ENCODE peak calls at places on chromosome 6, in four cellular contexts. One of them, this sample, is unnamed.
A peak's percentile ranks its signal among the peaks of the same experiment; 100 is the strongest.

GRCh38 chr6:12269100-12269499 is 21.1 kb upstream of the EDN1 start:
- DNase-seq in esophagus muscularis mucosa: no peak
- DNase-seq in lung: no peak
- DNase-seq in right atrium auricular region: no peak
- DNase-seq in this sample: no peak

GRCh38 chr6:17602888-17603287 is 2.8 kb downstream of the FAM8A1 start:
- DNase-seq in esophagus muscularis mucosa: no peak
- DNase-seq in lung: no peak
- DNase-seq in right atrium auricular region: no peak
- DNase-seq in this sample: no peak

GRCh38 chr6:84605308-84605707 is 159.1 kb downstream of the TBX18 start:
- DNase-seq in esophagus muscularis mucosa: no peak
- DNase-seq in lung: no peak
- DNase-seq in right atrium auricular region: no peak
- DNase-seq in this sample: no peak

GRCh38 chr6:5497896-5498578 is 236.7 kb downstream of the FARS2 start:
- DNase-seq in esophagus muscularis mucosa: no peak
- DNase-seq in lung: no peak
- DNase-seq in right atrium auricular region: no peak
- DNase-seq in this sample: no peak

GRCh38 chr6:1208876-1209275 is 103.0 kb upstream of the FOXQ1 start:
- DNase-seq in esophagus muscularis mucosa: peak; percentile 53
- DNase-seq in lung: no peak
- DNase-seq in right atrium auricular region: no peak
- DNase-seq in this sample: no peak

GRCh38 chr6:16276991-16277981 is 38.9 kb downstream of the GMPR start:
- DNase-seq in esophagus muscularis mucosa: no peak
- DNase-seq in lung: peak; percentile 56
- DNase-seq in right atrium auricular region: peak; percentile 79
- DNase-seq in this sample: no peak

GRCh38 chr6:46324706-46325105 is 153.9 kb upstream of the ENPP5 start:
- DNase-seq in esophagus muscularis mucosa: no peak
- DNase-seq in lung: no peak
- DNase-seq in right atrium auricular region: no peak
- DNase-seq in this sample: no peak

GRCh38 chr6:134797400-134798113 is 152.3 kb downstream of the ALDH8A1 start:
- DNase-seq in esophagus muscularis mucosa: no peak
- DNase-seq in lung: no peak
- DNase-seq in right atrium auricular region: no peak
- DNase-seq in this sample: no peak

GRCh38 chr6:108684809-108685329 is 124.2 kb downstream of the FOXO3 start:
- DNase-seq in esophagus muscularis mucosa: no peak
- DNase-seq in lung: no peak
- DNase-seq in right atrium auricular region: no peak
- DNase-seq in this sample: no peak

GRCh38 chr6:168320661-168321060 is 1.1 kb upstream of the DACT2 start:
- DNase-seq in esophagus muscularis mucosa: no peak
- DNase-seq in lung: no peak
- DNase-seq in right atrium auricular region: no peak
- DNase-seq in this sample: no peak

GRCh38 chr6:6411115-6411514 is 90.7 kb upstream of the F13A1 start:
- DNase-seq in esophagus muscularis mucosa: no peak
- DNase-seq in lung: no peak
- DNase-seq in right atrium auricular region: no peak
- DNase-seq in this sample: no peak

GRCh38 chr6:141403827-141404226 is 728.9 kb upstream of the GJE1 start:
- DNase-seq in esophagus muscularis mucosa: no peak
- DNase-seq in lung: no peak
- DNase-seq in right atrium auricular region: no peak
- DNase-seq in this sample: no peak
- H3K4me1 ChIP-seq in esophagus muscularis mucosa: peaks cover 6% of the 10 kb centered on the region
- H3K4me1 ChIP-seq in lung: peaks cover 5% of the 10 kb centered on the region
- H3K4me1 ChIP-seq in right atrium auricular region: no peaks in the 10 kb centered on the region
- H3K4me1 ChIP-seq in this sample: peaks cover 24% of the 10 kb centered on the region

DNA sequence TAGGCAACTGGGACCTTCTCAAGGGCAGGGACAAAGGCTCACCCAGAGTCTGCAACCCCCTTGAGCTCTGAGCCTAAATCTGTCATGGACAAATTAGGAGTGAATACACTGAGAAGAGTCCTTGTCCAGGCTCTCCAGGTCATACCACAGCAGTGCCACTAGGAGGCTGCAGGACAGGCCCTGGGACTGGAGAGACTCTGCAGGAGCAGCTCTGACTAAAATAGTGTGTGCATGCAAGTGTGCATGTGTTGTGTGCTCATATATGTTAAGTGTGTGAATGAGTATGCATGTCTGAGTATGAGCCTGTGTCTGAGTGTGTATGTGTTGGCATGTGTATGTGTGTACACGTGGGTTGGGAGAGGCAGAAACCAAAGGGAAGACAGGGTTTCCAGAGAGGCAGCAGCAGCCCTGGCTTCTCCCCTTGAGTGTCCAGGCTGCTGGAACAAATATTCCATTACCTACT is 27.1 kb downstream of the MRPL14 start:
- DNase-seq in esophagus muscularis mucosa: no peak
- DNase-seq in lung: no peak
- DNase-seq in right atrium auricular region: no peak
- DNase-seq in this sample: no peak
- TF ChIP-seq CTCF in esophagus muscularis mucosa: peak; percentile 46
- TF ChIP-seq CTCF in lung: no peak
- TF ChIP-seq CTCF in right atrium auricular region: no peak
- TF ChIP-seq CTCF in this sample: peak; percentile 17

GRCh38 chr6:111552241-111552744 is 53.4 kb downstream of the TRAF3IP2 start:
- DNase-seq in esophagus muscularis mucosa: peak; percentile 92
- DNase-seq in lung: peak; percentile 63
- DNase-seq in right atrium auricular region: no peak
- DNase-seq in this sample: no peak

GRCh38 chr6:111552999-111553398 is 52.7 kb downstream of the TRAF3IP2 start:
- DNase-seq in esophagus muscularis mucosa: no peak
- DNase-seq in lung: no peak
- DNase-seq in right atrium auricular region: no peak
- DNase-seq in this sample: no peak

GRCh38 chr6:111550953-111551352 is 54.7 kb downstream of the TRAF3IP2 start:
- DNase-seq in esophagus muscularis mucosa: no peak
- DNase-seq in lung: no peak
- DNase-seq in right atrium auricular region: no peak
- DNase-seq in this sample: no peak

GRCh38 chr6:111550195-111550594 is 55.5 kb downstream of the TRAF3IP2 start:
- DNase-seq in esophagus muscularis mucosa: no peak
- DNase-seq in lung: no peak
- DNase-seq in right atrium auricular region: no peak
- DNase-seq in this sample: no peak

DNA sequence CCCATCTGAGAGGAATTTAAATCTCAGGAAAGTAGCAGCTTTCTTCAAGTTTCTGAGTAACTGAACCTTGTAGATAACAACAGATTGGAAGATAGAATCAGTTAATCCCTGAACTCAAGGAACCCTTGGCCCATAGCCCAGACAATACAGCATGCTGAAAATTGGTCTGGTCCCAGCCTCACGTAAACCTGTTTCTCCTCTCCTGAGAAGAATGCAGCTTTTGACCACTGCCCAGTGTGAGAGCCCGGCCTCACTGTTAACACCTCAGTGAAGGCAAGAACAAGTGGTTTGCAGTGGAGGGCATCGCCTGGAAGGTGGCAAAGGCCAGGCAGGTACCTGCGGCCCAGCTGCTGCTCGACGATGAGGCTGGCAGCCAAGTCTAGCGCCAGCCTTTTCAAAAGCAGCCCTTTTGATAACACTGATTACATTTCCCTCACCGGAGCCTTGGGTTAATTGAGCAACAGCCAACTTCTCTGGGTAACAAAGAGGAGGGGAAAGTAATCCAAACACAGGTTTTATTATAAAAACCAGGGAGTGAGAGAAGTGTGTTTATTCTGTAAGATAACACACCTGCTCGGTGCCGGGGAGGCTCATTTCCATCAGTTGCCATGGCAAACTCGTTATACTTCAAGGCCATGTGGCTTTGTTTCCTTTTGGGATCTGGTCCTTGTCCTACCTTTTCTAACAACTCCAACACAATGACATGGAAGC is 54.0 kb downstream of the TRAF3IP2 start:
- DNase-seq in esophagus muscularis mucosa: no peak
- DNase-seq in lung: peak; percentile 54
- DNase-seq in right atrium auricular region: no peak
- DNase-seq in this sample: no peak
- H3K4me1 ChIP-seq in esophagus muscularis mucosa: peaks cover 60% of the 10 kb centered on the region
- H3K4me1 ChIP-seq in lung: peaks cover 16% of the 10 kb centered on the region
- H3K4me1 ChIP-seq in right atrium auricular region: no peaks in the 10 kb centered on the region
- H3K4me1 ChIP-seq in this sample: peaks cover 56% of the 10 kb centered on the region

DNA sequence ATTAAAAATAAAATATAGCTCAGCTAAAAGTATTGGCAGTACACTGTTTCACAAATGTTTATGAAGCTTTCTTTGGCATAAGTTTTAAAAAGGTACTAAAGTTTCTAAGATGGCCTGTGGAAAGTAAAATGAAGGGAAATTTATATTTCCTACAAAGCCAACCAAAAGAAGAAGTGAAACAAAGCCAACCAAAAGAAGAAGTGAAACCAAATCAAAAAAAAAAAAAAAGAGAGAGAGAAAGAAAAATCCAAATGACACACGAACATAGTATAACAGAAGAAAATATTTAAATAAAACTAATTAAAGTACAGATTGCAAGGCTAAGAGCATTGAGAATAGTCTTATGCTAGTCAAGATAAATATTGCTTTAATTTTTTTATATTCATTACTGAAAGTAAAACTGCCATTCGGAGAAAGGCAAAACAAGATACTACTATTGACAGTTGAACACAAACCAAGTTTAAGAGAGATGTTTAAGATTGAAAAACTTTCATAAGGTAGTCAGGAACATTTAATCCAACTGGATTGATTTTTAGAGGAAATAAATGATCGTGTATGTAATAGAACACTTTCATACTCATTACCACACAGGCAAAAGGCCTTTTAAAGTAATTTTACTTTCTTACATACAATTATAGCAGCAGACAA is 12.8 kb upstream of the KHDRBS2 start:
- DNase-seq in esophagus muscularis mucosa: no peak
- DNase-seq in lung: no peak
- DNase-seq in right atrium auricular region: no peak
- DNase-seq in this sample: no peak
- TF ChIP-seq CTCF in esophagus muscularis mucosa: no peak
- TF ChIP-seq CTCF in lung: no peak
- TF ChIP-seq CTCF in right atrium auricular region: no peak
- TF ChIP-seq CTCF in this sample: no peak